ENCODE peak calls at places on chromosome 19, in nine cellular contexts. A, H, V, L, U, P, N, F and E are unnamed samples.

GRCh38 chr19:30297969-30298368 is 74.2 kb upstream of the ZNF536 start:
- DNase-seq in L (no peak), F (no peak), A (no peak), V (no peak), N (no peak), H (no peak), U (no peak), P (no peak), E (no peak)

GRCh38 chr19:13849991-13850909 is 26.7 kb upstream of the NANOS3 start:
- DNase-seq in N (peak; percentile 89), H (peak; percentile 92), F (peak; percentile 94), P (peak; percentile 87), V (peak; percentile 56), U (no peak), A (peak; percentile 82), L (peak; percentile 27), E (peak; percentile 69)

GRCh38 chr19:51440846-51441409 is 17.3 kb downstream of the SIGLEC8 start:
- DNase-seq in F (peak; percentile 54), A (no peak), H (no peak), L (no peak), N (peak; percentile 48), U (no peak), P (no peak), V (no peak), E (no peak)

GRCh38 chr19:3778104-3778867 is 6.3 kb upstream of the RAX2 start:
- DNase-seq in U (no peak), V (no peak), N (no peak), P (no peak), H (no peak), F (peak; percentile 69), L (no peak), A (no peak), E (no peak)

GRCh38 chr19:13350072-13350471 is 156.2 kb downstream of the CACNA1A start:
- DNase-seq in V (no peak), N (no peak), A (no peak), F (no peak), H (no peak), U (no peak), P (no peak), L (no peak), E (no peak)

GRCh38 chr19:43599635-43600295 is 3.4 kb downstream of the ZNF576 start:
- DNase-seq in A (no peak), F (no peak), V (no peak), P (no peak), L (no peak), U (no peak), N (no peak), H (no peak), E (no peak)

GRCh38 chr19:48561412-48561811 is 9.4 kb downstream of the SULT2B1 start:
- DNase-seq in F (no peak), H (no peak), P (no peak), U (no peak), N (no peak), L (no peak), A (no peak), V (no peak), E (no peak)

GRCh38 chr19:32294871-32295438 is 50.5 kb upstream of the ZNF507 start:
- DNase-seq in N (no peak), L (no peak), H (no peak), P (no peak), F (no peak), A (no peak), U (no peak), V (no peak), E (no peak)

GRCh38 chr19:6723108-6723618 is 2.7 kb upstream of the C3 start:
- DNase-seq in P (no peak), H (peak; percentile 73), F (peak; percentile 77), L (no peak), V (peak; percentile 52), A (no peak), U (no peak), N (peak; percentile 50), E (peak; percentile 51)

GRCh38 chr19:37565370-37565669 is 29.3 kb downstream of the ZNF571 start:
- DNase-seq in F (no peak), V (peak; percentile 4), H (no peak), U (no peak), A (no peak), P (no peak), L (no peak), N (no peak), E (no peak)

GRCh38 chr19:43562698-43563241 is 12.6 kb downstream of the XRCC1 start:
- DNase-seq in N (peak; percentile 71), P (no peak), U (no peak), F (peak; percentile 92), V (peak; percentile 92), H (no peak), L (no peak), A (peak; percentile 53), E (peak; percentile 75)

GRCh38 chr19:38402623-38402966 is 298 bp upstream of the FAM98C start:
- DNase-seq in A (no peak), P (no peak), L (no peak), F (no peak), V (no peak), N (no peak), U (no peak), H (no peak), E (no peak)

GRCh38 chr19:49954092-49954825 is 6.7 kb downstream of the SIGLEC11 start:
- DNase-seq in N (no peak), U (no peak), F (peak; percentile 50), L (no peak), V (no peak), A (no peak), H (peak; percentile 74), P (no peak), E (no peak)

GRCh38 chr19:3062165-3063105 is at the start of gene TLE5:
- DNase-seq in L (peak; percentile 45), H (peak; percentile 79), P (peak; percentile 80), N (peak; percentile 47), F (peak; percentile 90), V (no peak), U (no peak), A (peak; percentile 28), E (no peak)

GRCh38 chr19:55535579-55536350 is 1.2 kb downstream of the SBK2 start:
- DNase-seq in L (no peak), F (no peak), P (no peak), V (no peak), H (no peak), A (no peak), U (no peak), N (no peak), E (no peak)

GRCh38 chr19:12647047-12647446 is 19.5 kb downstream of the MAN2B1 start:
- DNase-seq in L (no peak), U (no peak), H (no peak), A (no peak), N (no peak), P (no peak), V (no peak), F (peak; percentile 76), E (no peak)

GRCh38 chr19:35843676-35844481 is 8.4 kb downstream of the NPHS1 start:
- DNase-seq in V (no peak), L (no peak), U (no peak), P (peak; percentile 73), N (no peak), F (no peak), H (no peak), A (no peak), E (peak; percentile 3)

DNA sequence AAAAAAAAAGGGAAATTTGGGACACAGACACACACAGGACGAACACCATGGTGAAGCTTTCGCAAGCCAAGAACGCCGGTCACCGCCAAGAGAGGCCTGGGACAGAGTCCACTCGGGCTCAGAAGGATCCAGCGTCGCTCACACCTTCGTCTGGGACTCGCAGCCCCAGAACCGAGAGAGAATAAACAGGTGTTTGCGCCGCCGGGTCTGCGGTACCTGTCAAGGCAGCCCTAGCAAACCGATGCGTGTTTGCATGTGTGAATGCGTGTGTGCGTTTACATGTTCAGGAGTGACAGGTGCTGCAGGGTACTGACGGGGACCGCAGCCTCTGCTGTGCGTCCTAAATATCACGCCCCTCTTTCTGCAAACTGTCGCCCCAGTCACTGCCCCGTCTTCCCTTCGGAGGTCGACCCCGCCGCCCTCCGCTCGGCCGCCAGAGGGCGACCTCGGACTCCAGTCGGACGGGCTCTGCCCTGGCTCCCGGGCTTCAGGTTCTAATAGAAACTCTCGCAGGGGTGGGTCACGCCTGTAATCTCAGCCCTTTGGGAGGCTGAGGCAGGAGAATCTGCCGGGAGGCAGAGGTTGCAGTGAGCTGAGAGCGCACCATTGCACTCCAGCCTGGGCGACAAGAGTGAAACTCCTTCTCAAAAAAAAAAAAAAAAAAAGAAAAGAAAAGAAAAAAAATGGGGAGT is 11.8 kb upstream of the CSNK1G2 start:
- DNase-seq in F (peak; percentile 91), L (peak; percentile 87), H (peak; percentile 91), P (peak; percentile 93), U (peak; percentile 81), N (peak; percentile 76), A (peak; percentile 64), V (peak; percentile 48), E (peak; percentile 58)
- H3K9ac ChIP-seq in F (no peak overlapping the region), L (peak overlapping the region; percentile 15), H (peak overlapping the region; percentile 63), P (no peak overlapping the region), U (no peak overlapping the region), N (peak overlapping the region; percentile 31), A (no peak overlapping the region), V (no peak overlapping the region), E (no peak overlapping the region)

DNA sequence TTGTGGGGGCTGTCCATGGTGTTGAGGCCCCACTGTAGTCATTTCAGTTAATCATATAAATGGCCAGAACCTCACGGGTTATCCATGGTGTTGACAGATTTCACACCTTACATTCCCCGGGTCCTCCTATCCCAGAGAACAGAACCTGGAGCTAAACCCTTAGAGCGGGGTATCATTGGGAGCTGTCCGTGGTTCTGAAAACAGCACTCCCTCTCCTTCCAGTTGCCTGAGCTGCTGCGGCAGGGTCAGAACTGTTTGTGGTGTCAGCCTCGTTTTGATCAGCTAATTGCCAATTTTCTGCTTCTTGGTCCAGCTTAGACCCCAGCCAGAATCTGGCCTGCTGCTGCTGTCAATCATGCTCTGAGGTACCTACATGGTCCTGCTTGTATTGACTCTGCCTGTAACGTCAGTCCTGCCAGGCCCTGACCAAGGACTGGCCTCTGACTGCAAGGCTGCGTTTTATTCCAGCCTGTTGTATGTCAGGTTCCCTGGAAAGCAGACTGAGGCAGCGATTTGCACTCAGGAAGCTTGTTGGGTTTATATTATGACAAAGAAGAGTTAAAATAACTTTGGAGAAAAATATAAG is 55.8 kb upstream of the KCTD15 start:
- DNase-seq in L (peak; percentile 12), V (peak; percentile 27), A (peak; percentile 29), P (peak; percentile 90), N (peak; percentile 45), H (peak; percentile 54), U (peak; percentile 84), F (no peak), E (peak; percentile 16)
- H3K4me1 ChIP-seq in L (no peaks in the 10 kb centered on the region), V (no peaks in the 10 kb centered on the region), A (no peaks in the 10 kb centered on the region), P (no peaks in the 10 kb centered on the region), N (no peaks in the 10 kb centered on the region), H (no peaks in the 10 kb centered on the region), U (no peaks in the 10 kb centered on the region), F (no peaks in the 10 kb centered on the region), E (no peaks in the 10 kb centered on the region)

GRCh38 chr19:58335630-58336029 is 8.8 kb downstream of the ZSCAN22 start:
- DNase-seq in P (no peak), N (no peak), L (no peak), H (no peak), A (no peak), U (no peak), F (no peak), V (no peak), E (no peak)
- H3K9ac ChIP-seq in P (no peak overlapping the region), N (no peak overlapping the region), L (no peak overlapping the region), H (no peak overlapping the region), A (no peak overlapping the region), U (no peak overlapping the region), F (no peak overlapping the region), V (no peak overlapping the region), E (no peak overlapping the region)

DNA sequence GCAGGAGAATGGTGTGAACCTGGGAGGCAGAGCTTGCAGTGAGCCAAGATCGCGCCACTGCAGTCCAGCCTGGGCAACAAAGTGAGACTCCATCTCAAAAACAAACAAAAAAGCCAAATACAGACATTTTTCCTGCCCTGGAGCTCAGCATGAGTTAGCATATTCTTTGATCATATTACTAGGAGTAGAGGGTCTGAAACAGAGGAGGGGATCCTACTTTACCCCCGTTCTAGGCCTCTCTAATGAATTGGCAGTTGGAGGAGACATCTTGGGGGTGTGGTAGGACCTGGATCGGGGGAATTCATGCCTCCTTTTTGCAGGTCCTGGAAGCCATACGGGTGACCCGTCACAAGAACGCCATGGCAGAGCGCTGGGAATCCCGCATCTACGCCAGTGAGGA is 12.3 kb downstream of the MISP start:
- DNase-seq in A (no peak), L (no peak), F (no peak), N (no peak), U (no peak), P (no peak), V (no peak), H (no peak), E (no peak)
- H3K4me1 ChIP-seq in A (no peaks in the 10 kb centered on the region), L (no peaks in the 10 kb centered on the region), F (no peaks in the 10 kb centered on the region), N (no peaks in the 10 kb centered on the region), U (no peaks in the 10 kb centered on the region), P (no peaks in the 10 kb centered on the region), V (no peaks in the 10 kb centered on the region), H (no peaks in the 10 kb centered on the region), E (no peaks in the 10 kb centered on the region)